ENCODE peak calls at places on chromosomes 2 and 18, in seven cellular contexts. S, U, W, E, T, M and Z are unnamed samples.

GRCh38 chr18:47215554-47216138 is 35.8 kb downstream of the SKOR2 start:
- DNase-seq in W (peak), T (peak), M (no peak), S (no peak), E (peak), U (no peak), Z (peak)

GRCh38 chr2:164850235-164850634 is 8.6 kb upstream of the COBLL1 start:
- DNase-seq in S (no peak), T (no peak), U (no peak), M (no peak), E (no peak), W (no peak), Z (peak)

GRCh38 chr2:16640867-16641266 is 24.8 kb downstream of the CYRIA start:
- DNase-seq in U (no peak), T (no peak), E (no peak), W (no peak), M (no peak), S (no peak), Z (no peak)

GRCh38 chr2:28658369-28658768 is 93.3 kb upstream of the PPP1CB start:
- DNase-seq in W (no peak), S (no peak), E (peak), T (no peak), U (no peak), M (no peak), Z (peak)

GRCh38 chr18:55779461-55779710 is 191.4 kb upstream of the TCF4 start:
- DNase-seq in E (no peak), T (peak), W (no peak), U (no peak), S (no peak), M (no peak), Z (no peak)

GRCh38 chr2:240135706-240136012 is 446 bp downstream of the COPS9 start:
- DNase-seq in E (no peak), U (no peak), T (no peak), W (no peak), S (no peak), M (no peak), Z (no peak)

GRCh38 chr2:213861638-213862037 is 549.2 kb upstream of the VWC2L start:
- DNase-seq in W (no peak), M (no peak), T (no peak), S (no peak), U (no peak), E (peak), Z (no peak)

GRCh38 chr18:9827856-9828793 is 57.6 kb upstream of the TXNDC2 start:
- DNase-seq in M (no peak), U (no peak), T (no peak), W (peak), S (no peak), E (peak), Z (peak)

GRCh38 chr2:63023444-63023843 is 27.2 kb upstream of the OTX1 start:
- DNase-seq in W (no peak), S (peak), E (peak), U (no peak), M (no peak), T (peak), Z (peak)

GRCh38 chr2:74239346-74239745 is 40.9 kb downstream of the MTHFD2 start:
- DNase-seq in W (no peak), T (no peak), U (no peak), M (no peak), E (no peak), S (no peak), Z (no peak)

GRCh38 chr2:46893231-46893943 is 22.2 kb downstream of the MCFD2 start:
- DNase-seq in W (no peak), M (no peak), E (no peak), S (no peak), T (no peak), U (no peak), Z (no peak)

GRCh38 chr2:236501531-236501930 is 68.1 kb upstream of the ACKR3 start:
- DNase-seq in U (no peak), W (no peak), S (no peak), T (no peak), E (no peak), M (no peak), Z (no peak)

GRCh38 chr2:38073211-38074005 is 2.5 kb downstream of the CYP1B1 start:
- DNase-seq in E (no peak), U (no peak), S (peak), M (no peak), T (no peak), W (no peak), Z (no peak)

GRCh38 chr2:68908392-68908970 is 37.3 kb upstream of the BMP10 start:
- DNase-seq in M (peak), S (peak), E (peak), T (no peak), U (peak), W (peak), Z (peak)

GRCh38 chr2:198004173-198004572 is 199.8 kb downstream of the PLCL1 start:
- DNase-seq in M (no peak), S (no peak), E (no peak), T (no peak), U (no peak), W (no peak), Z (peak)